ENCODE peak calls at places on chromosome 11, in nine cellular contexts. S is uterus, C is A549, Z is transverse colon, E is gastrocnemius medialis, W is stomach, X is endothelial cell of umbilical vein, B is tibial nerve, V is H54. P is an unnamed sample.
A peak's percentile ranks its signal among the peaks of the same experiment; 100 is the strongest.

GRCh38 chr11:67364783-67365525 is 8.4 kb downstream of the CLCF1 start:
- DNase-seq in X (no peak), S (no peak), B (no peak), W (no peak), V (no peak), Z (no peak), C (peak; percentile 16), E (no peak), P (no peak)

GRCh38 chr11:74449369-74449931 is 17.9 kb downstream of the KCNE3 start:
- DNase-seq in B (peak; percentile 74), W (peak; percentile 29), V (peak; percentile 38), Z (peak; percentile 39), E (peak; percentile 28), X (peak; percentile 86), C (peak; percentile 74), S (peak; percentile 73), P (peak; percentile 81)

GRCh38 chr11:14110629-14111028 is 148.1 kb downstream of the SPON1 start:
- DNase-seq in E (no peak), X (no peak), W (no peak), C (no peak), Z (no peak), V (no peak), B (no peak), S (no peak), P (no peak)

GRCh38 chr11:94731921-94732601 is 36.1 kb upstream of the AMOTL1 start:
- DNase-seq in Z (no peak), X (peak; percentile 38), B (no peak), W (no peak), V (no peak), S (peak; percentile 26), E (peak; percentile 30), C (peak; percentile 75), P (no peak)

GRCh38 chr11:45041556-45041955 is 90.9 kb upstream of the TP53I11 start:
- DNase-seq in W (no peak), Z (no peak), S (no peak), V (no peak), X (no peak), E (no peak), C (no peak), B (no peak), P (no peak)

GRCh38 chr11:61032824-61033223 is 61.3 kb downstream of the CD6 start:
- DNase-seq in S (no peak), V (no peak), C (no peak), B (no peak), X (no peak), W (no peak), E (no peak), Z (no peak), P (no peak)

GRCh38 chr11:2779981-2780849 is 80.4 kb upstream of the KCNQ1OT1 start:
- DNase-seq in E (peak; percentile 12), S (peak; percentile 33), X (peak; percentile 30), W (peak; percentile 85), Z (peak; percentile 10), V (no peak), C (no peak), B (no peak), P (peak; percentile 60)

GRCh38 chr11:74822187-74822586 is 73.5 kb downstream of the RNF169 start:
- DNase-seq in Z (no peak), S (peak; percentile 16), E (no peak), B (no peak), X (peak; percentile 97), V (no peak), C (no peak), W (no peak), P (no peak)

GRCh38 chr11:20584093-20584774 is 15.2 kb upstream of the SLC6A5 start:
- DNase-seq in E (no peak), C (peak; percentile 8), Z (no peak), S (no peak), V (no peak), W (no peak), X (no peak), B (no peak), P (no peak)

GRCh38 chr11:11081273-11081672 is 223.4 kb upstream of the ZBED5 start:
- DNase-seq in E (no peak), S (no peak), Z (no peak), B (no peak), X (no peak), C (no peak), W (no peak), V (no peak), P (no peak)

DNA sequence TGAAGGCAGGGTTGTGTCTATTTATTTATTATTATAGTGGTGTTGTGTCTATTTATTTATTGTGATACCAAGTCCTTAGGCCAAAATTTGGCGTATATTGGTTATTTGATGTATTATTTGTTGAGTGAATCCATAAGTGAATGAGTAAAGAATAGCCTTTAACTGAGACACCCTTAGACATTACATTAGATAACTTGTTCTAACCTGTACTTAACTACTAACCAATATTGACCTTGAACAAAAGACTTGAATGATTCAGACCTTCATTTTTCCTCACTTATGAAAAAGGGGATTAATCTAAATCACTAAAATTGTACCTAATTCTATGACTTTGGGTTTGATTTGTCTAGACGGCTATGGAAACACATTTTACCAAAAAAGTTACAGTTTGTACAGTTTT is 370.5 kb downstream of the JRKL start:
- DNase-seq in B (no peak), E (no peak), S (no peak), W (no peak), X (no peak), V (no peak), C (no peak), Z (no peak), P (no peak)
- TF ChIP-seq POLR2A in B (no peak), E (no peak), S (no peak), W (no peak), X (no peak), V (no peak), C (no peak), Z (no peak), P (no peak)

GRCh38 chr11:119091966-119092879 is 7.5 kb downstream of the HMBS start:
- DNase-seq in Z (no peak), E (no peak), V (no peak), W (no peak), S (no peak), C (no peak), X (no peak), B (no peak), P (peak; percentile 65)
- TF ChIP-seq POLR2A in Z (no peak), E (no peak), V (no peak), W (no peak), S (no peak), C (peak; percentile 17), X (no peak), B (no peak), P (peak; percentile 21)

GRCh38 chr11:111733009-111733408 is 33.2 kb downstream of the PPP2R1B start:
- DNase-seq in X (peak; percentile 96), V (peak; percentile 19), Z (no peak), B (peak; percentile 37), W (no peak), C (no peak), S (peak; percentile 76), E (peak; percentile 56), P (no peak)

GRCh38 chr11:111730031-111730430 is 36.2 kb downstream of the PPP2R1B start:
- DNase-seq in V (no peak), B (no peak), E (no peak), S (no peak), W (no peak), X (peak; percentile 59), Z (no peak), C (no peak), P (peak; percentile 17)

GRCh38 chr11:111731839-111732238 is 34.4 kb downstream of the PPP2R1B start:
- DNase-seq in C (no peak), X (no peak), B (no peak), Z (no peak), S (no peak), V (no peak), W (no peak), E (peak; percentile 40), P (no peak)

GRCh38 chr11:111729441-111729840 is 36.7 kb downstream of the PPP2R1B start:
- DNase-seq in V (no peak), E (no peak), X (peak; percentile 78), Z (no peak), W (no peak), S (no peak), B (no peak), C (no peak), P (no peak)

GRCh38 chr11:111730871-111731591 is 35.2 kb downstream of the PPP2R1B start:
- DNase-seq in E (peak; percentile 96), W (peak; percentile 76), X (no peak), S (no peak), C (peak; percentile 62), V (no peak), Z (peak; percentile 45), B (no peak), P (peak; percentile 62)
- TF ChIP-seq POLR2A in E (peak; percentile 76), W (peak; percentile 14), X (peak; percentile 16), S (no peak), C (no peak), V (no peak), Z (no peak), B (no peak), P (no peak)

GRCh38 chr11:33161120-33162005 is at the start of gene CSTF3:
- DNase-seq in V (peak; percentile 87), W (peak; percentile 100), Z (peak; percentile 100), S (peak; percentile 100), X (peak; percentile 99), B (peak; percentile 100), C (peak; percentile 99), E (peak; percentile 99), P (peak; percentile 96)
- TF ChIP-seq POLR2A in V (peak; percentile 53), W (peak; percentile 61), Z (peak; percentile 74), S (peak; percentile 61), X (peak; percentile 95), B (peak; percentile 38), C (peak; percentile 43), E (peak; percentile 71), P (peak; percentile 89)

GRCh38 chr11:57416436-57416835 is 10.5 kb downstream of the SLC43A3 start:
- DNase-seq in C (no peak), X (peak; percentile 80), B (no peak), Z (no peak), S (no peak), W (no peak), V (no peak), E (no peak), P (no peak)

GRCh38 chr11:57413681-57414080 is 13.2 kb downstream of the SLC43A3 start:
- DNase-seq in S (no peak), C (no peak), V (no peak), W (no peak), Z (no peak), E (no peak), X (no peak), B (no peak), P (no peak)

GRCh38 chr11:57421066-57421465 is 5.9 kb downstream of the SLC43A3 start:
- DNase-seq in S (no peak), B (no peak), C (no peak), V (no peak), X (no peak), W (no peak), E (no peak), Z (no peak), P (no peak)

GRCh38 chr11:57414612-57415212 is 12.2 kb downstream of the SLC43A3 start:
- DNase-seq in C (no peak), E (no peak), S (no peak), X (no peak), V (no peak), Z (no peak), W (no peak), B (no peak), P (no peak)

DNA sequence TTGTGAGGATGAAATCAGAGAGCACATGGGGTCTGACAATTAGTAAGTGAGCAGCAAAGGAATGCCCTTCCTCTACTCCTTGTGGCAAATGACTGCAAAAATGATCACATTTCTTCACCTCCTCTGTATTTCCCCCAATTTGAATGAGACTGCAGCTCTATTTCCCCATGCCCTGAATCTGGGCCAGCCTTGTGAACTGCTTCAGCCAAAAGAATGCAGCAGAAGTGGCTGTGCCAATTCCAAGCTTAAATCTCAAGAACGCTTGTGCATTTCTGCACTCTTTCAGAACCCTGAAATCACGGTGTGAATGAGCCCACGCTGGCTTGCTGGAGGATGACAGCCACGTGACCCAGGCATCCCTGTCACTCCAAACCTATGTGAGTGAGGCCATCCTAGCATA is 9.9 kb downstream of the SLC43A3 start:
- DNase-seq in B (peak; percentile 38), Z (no peak), W (no peak), X (no peak), V (no peak), S (no peak), C (no peak), E (peak; percentile 23), P (no peak)
- TF ChIP-seq POLR2A in B (no peak), Z (no peak), W (no peak), X (no peak), V (no peak), S (no peak), C (no peak), E (no peak), P (no peak)

P was measured in erythroblast.